ENCODE peak calls at places on chromosomes 4 and X, in six cellular contexts. H is A673, S is lower leg skin, P is cardiac fibroblast, X is Caco-2, R is foreskin fibroblast. W is an unnamed sample.

GRCh38 chr4:14564281-14564680 is 438.0 kb upstream of the CPEB2 start:
- DNase-seq in H (no peak), S (no peak), P (no peak), X (no peak), R (no peak), W (no peak)

GRCh38 chr4:16862688-16863087 is 35.8 kb downstream of the LDB2 start:
- DNase-seq in H (no peak), S (no peak), P (no peak), X (no peak), R (no peak), W (no peak)

GRCh38 chr4:186015212-186015817 is 53.6 kb upstream of the TLR3 start:
- DNase-seq in H (no peak), S (no peak), P (no peak), X (no peak), R (no peak), W (no peak)

GRCh38 chr4:41750624-41751324 is 2.2 kb upstream of the PHOX2B start:
- DNase-seq in H (no peak), S (no peak), P (no peak), X (no peak), R (no peak), W (no peak)

GRCh38 chrX:65635371-65635770 is 32.1 kb upstream of the MSN start:
- DNase-seq in H (no peak), S (no peak), P (peak), X (no peak), R (peak), W (no peak)

GRCh38 chr4:40972722-40973121 is 223.0 kb downstream of the NSUN7 start:
- DNase-seq in H (no peak), S (no peak), P (no peak), X (no peak), R (no peak), W (no peak)

GRCh38 chr4:40375620-40376019 is 40.5 kb downstream of the CHRNA9 start:
- DNase-seq in H (no peak), S (no peak), P (no peak), X (no peak), R (no peak), W (no peak)

GRCh38 chr4:152719856-152720556 is 40.2 kb upstream of the TMEM154 start:
- DNase-seq in H (peak), S (no peak), P (no peak), X (no peak), R (no peak), W (no peak)

GRCh38 chr4:139959398-139959797 is 194.6 kb downstream of the MAML3 start:
- DNase-seq in H (no peak), S (no peak), P (no peak), X (no peak), R (no peak), W (no peak)

GRCh38 chrX:56029188-56029587 is 203.0 kb upstream of the KLF8 start:
- DNase-seq in H (no peak), S (no peak), P (no peak), X (no peak), R (no peak), W (no peak)

GRCh38 chr4:118289794-118290193 is 63.0 kb downstream of the PRSS12 start:
- DNase-seq in H (no peak), S (no peak), P (peak), X (no peak), R (peak), W (no peak)

GRCh38 chr4:13766722-13767495 is 139.4 kb upstream of the BOD1L1 start:
- DNase-seq in H (no peak), S (no peak), P (peak), X (no peak), R (peak), W (no peak)

GRCh38 chr4:111228874-111229273 is 606.0 kb upstream of the PITX2 start:
- DNase-seq in H (no peak), S (no peak), P (no peak), X (no peak), R (peak), W (peak)

GRCh38 chrX:40272141-40272540 is 174.4 kb upstream of the BCOR start:
- DNase-seq in H (no peak), S (no peak), P (no peak), X (no peak), R (no peak), W (no peak)

GRCh38 chrX:40267334-40268118 is 169.8 kb upstream of the BCOR start:
- DNase-seq in H (no peak), S (no peak), P (no peak), X (no peak), R (no peak), W (no peak)

GRCh38 chrX:40266490-40267333 is 169.0 kb upstream of the BCOR start:
- DNase-seq in H (peak), S (no peak), P (peak), X (peak), R (peak), W (no peak)

GRCh38 chrX:40272786-40273185 is 175.0 kb upstream of the BCOR start:
- DNase-seq in H (no peak), S (no peak), P (no peak), X (no peak), R (no peak), W (no peak)

DNA sequence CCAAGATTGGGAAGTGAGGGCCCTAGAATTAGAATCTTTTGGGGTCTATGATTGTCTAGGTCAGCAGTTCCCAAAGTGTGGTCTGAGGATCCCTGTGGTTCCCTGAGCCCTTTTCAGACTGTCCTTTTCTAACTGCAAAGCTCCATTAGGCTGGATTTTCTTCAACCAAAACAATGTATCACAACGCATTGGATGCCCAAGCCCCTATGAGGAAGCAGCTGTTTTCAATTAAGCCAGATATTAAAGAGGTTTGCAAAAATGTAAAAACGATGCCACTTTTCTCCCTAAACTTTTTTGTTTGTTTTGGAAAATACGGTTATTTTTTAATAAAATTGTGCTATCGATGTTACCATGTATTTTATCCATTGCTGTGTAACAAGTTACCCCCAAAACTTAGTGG is 170.4 kb upstream of the BCOR start:
- DNase-seq in H (no peak), S (no peak), P (no peak), X (no peak), R (peak), W (no peak)
- H3K4me3 ChIP-seq in H (no peak), S (no peak), P (no peak), X (no peak), R (no peak), W (no peak)

DNA sequence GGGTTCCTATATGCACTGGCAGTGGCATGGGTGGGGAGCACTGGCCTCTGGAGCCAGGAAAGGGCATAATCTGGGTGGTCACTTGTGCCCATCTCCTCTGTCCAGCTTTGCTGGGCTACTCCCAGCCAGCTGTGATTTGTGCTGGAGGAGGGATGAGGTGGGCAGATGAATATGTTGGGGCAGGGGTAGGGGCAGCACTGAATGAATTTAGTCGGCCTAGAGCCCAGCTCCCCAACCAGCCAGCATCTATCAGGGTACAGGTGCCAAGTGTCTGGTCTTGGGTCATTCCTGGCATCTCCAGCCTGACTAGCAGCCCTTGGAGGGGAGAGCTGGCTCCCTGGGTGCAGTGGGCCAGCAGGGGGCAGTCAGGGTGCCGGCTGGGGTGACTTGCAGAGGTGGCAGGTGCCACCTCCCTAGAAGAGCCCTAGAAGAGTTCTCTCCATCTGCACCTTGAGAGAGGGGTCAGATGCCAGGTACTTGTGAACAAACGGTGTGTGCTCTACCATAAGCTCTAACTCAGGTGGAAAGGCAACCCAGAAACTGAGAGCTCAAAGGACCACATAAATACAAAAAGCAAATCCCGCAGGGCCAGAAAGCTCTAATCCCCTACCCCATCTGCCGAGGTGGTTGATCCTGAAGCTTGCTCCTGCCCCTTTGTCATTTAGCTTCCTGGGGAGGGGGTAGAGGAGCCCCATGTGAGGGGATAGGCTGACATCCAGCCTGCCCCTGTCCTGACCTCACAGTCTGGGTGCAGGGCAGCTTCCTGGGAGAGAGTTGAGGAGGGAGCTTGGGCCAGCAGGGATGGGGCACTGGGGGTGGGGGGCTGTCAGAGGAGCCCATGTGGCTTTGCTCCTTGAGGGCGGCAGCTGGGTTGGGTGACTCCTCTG is 2.2 kb downstream of the SORCS2 start:
- DNase-seq in H (no peak), S (no peak), P (no peak), X (no peak), R (peak), W (no peak)
- TF ChIP-seq CTCF in H (peak), S (no peak), P (peak), X (peak), R (peak), W (peak)

DNA sequence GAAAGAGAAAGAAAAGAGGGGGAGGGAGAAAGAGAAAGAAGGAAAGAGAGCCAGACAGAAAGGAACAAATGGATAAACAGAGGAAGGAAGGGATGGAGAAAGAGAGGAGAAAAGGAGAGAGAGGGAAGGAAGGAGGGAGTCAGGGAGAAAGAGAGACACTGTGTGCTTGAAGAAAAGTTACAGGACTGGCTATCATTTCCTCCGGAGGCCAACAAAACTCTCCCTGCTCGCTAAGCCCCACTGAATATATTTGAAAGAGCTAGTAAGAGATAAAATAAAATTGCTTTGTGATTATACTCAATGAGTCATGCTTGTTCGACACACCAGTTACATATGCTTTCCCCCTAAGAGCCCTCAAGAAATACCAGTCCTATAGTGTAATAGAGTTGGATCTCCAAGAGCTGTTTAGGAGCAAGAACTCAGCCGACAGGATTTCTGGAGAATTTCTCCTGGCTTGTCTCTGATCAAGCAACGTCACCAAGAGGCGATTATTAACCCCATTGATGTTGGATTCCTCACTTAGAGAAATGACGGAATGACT is 102.2 kb downstream of the MXRA5 start:
- DNase-seq in H (peak), S (no peak), P (peak), X (no peak), R (peak), W (peak)
- H3K4me3 ChIP-seq in H (no peak), S (no peak), P (no peak), X (no peak), R (peak), W (no peak)

GRCh38 chr4:2673157-2673556 is 83.0 kb downstream of the TNIP2 start:
- DNase-seq in H (peak), S (no peak), P (peak), X (no peak), R (no peak), W (no peak)
- TF ChIP-seq CTCF in H (peak), S (no peak), P (peak), X (peak), R (peak), W (peak)

DNA sequence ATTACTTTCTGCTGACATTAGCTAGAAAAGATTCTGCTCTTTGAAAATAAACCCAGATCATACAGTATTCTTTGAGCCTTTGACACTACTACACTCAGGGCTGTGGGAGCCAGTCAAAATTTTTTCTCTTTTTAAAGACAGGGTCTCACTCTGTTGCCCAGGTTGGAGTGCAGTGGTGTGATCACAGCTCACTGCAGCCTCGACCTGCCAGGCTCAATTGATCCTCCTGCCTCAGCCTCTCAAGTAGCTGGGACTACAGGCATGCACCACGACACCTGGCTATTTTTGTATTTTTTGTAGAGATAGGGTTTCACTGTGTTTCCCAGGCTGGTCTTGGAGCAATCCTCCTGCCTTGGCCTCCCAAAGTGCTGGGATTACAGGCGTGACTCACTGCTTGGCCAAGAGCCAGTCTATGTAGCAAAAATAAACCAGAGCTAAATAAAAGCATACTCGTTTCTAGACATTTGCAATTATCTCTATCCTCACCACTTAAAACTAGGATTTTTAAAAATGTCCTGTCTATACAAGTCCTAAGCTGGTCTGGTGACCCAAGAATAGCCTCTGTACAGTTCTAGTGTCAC is 43.2 kb downstream of the AKAP4 start:
- DNase-seq in H (peak), S (no peak), P (peak), X (no peak), R (peak), W (no peak)
- H3K4me3 ChIP-seq in H (no peak), S (no peak), P (no peak), X (no peak), R (no peak), W (no peak)

GRCh38 chr4:138522366-138522765 is 280.2 kb upstream of the SLC7A11 start:
- DNase-seq in H (peak), S (no peak), P (peak), X (no peak), R (peak), W (no peak)
- TF ChIP-seq CTCF in H (peak), S (no peak), P (peak), X (peak), R (peak), W (peak)

GRCh38 chrX:74179499-74179898 is 124.5 kb upstream of the ZCCHC13 start:
- DNase-seq in H (no peak), S (no peak), P (no peak), X (no peak), R (no peak), W (no peak)

GRCh38 chrX:74179936-74180454 is 124.0 kb upstream of the ZCCHC13 start:
- DNase-seq in H (no peak), S (no peak), P (no peak), X (no peak), R (no peak), W (no peak)

GRCh38 chrX:74180716-74181115 is 123.3 kb upstream of the ZCCHC13 start:
- DNase-seq in H (no peak), S (no peak), P (no peak), X (no peak), R (no peak), W (no peak)

GRCh38 chrX:74178536-74178935 is 125.4 kb upstream of the ZCCHC13 start:
- DNase-seq in H (no peak), S (no peak), P (no peak), X (peak), R (no peak), W (no peak)

DNA sequence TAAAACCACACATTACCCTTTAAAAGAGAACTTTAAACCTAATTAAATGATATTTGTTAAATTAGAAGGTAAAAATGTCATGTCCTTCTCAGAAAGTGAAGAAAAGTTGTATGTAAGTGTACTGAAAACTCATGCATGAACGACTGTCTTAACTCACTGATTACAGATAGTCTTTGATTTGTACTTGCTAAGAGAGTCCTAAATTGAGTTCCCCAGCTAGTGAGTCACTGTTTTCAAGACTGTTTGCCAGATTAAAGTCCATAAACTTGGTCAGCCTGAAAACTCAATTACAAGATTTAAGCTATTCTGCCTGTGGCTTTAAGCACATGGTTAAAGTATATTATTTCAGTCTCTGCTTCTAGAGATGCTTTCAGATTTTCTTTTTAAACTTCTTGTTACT is 124.9 kb upstream of the ZCCHC13 start:
- DNase-seq in H (peak), S (no peak), P (peak), X (no peak), R (peak), W (peak)
- H3K4me3 ChIP-seq in H (no peak), S (no peak), P (no peak), X (no peak), R (no peak), W (no peak)

W was measured in retinal pigment epithelial cell.